ENCODE peak calls at places on chromosome 3, in seven cellular contexts. One of them, this sample, is unnamed.

GRCh38 chr3:29525254-29525881 is 244.5 kb downstream of the RBMS3 start:
- DNase-seq in colonic mucosa: peak; percentile 21
- DNase-seq in Panc1: no peak
- DNase-seq in esophagus muscularis mucosa: no peak
- DNase-seq in cardiac muscle cell: no peak
- DNase-seq in GM13977: no peak
- DNase-seq in omental fat pad: no peak
- DNase-seq in this sample: no peak

GRCh38 chr3:176974303-176974702 is 223.0 kb downstream of the TBL1XR1 start:
- DNase-seq in colonic mucosa: no peak
- DNase-seq in cardiac muscle cell: no peak
- DNase-seq in esophagus muscularis mucosa: no peak
- DNase-seq in GM13977: no peak
- DNase-seq in Panc1: no peak
- DNase-seq in omental fat pad: no peak
- DNase-seq in this sample: no peak

GRCh38 chr3:109532257-109533216 is 195.2 kb upstream of the DPPA4 start:
- DNase-seq in cardiac muscle cell: peak; percentile 61
- DNase-seq in omental fat pad: no peak
- DNase-seq in Panc1: no peak
- DNase-seq in esophagus muscularis mucosa: no peak
- DNase-seq in GM13977: no peak
- DNase-seq in colonic mucosa: peak; percentile 41
- DNase-seq in this sample: no peak

GRCh38 chr3:71360694-71361093 is 222.8 kb downstream of the FOXP1 start:
- DNase-seq in GM13977: no peak
- DNase-seq in cardiac muscle cell: no peak
- DNase-seq in colonic mucosa: no peak
- DNase-seq in Panc1: no peak
- DNase-seq in esophagus muscularis mucosa: no peak
- DNase-seq in omental fat pad: no peak
- DNase-seq in this sample: no peak

GRCh38 chr3:57130426-57131209 is 34.5 kb downstream of the IL17RD start:
- DNase-seq in Panc1: no peak
- DNase-seq in omental fat pad: no peak
- DNase-seq in esophagus muscularis mucosa: no peak
- DNase-seq in GM13977: no peak
- DNase-seq in colonic mucosa: no peak
- DNase-seq in cardiac muscle cell: peak; percentile 59
- DNase-seq in this sample: no peak

GRCh38 chr3:133667118-133667517 is 5.4 kb upstream of the TOPBP1 start:
- DNase-seq in Panc1: no peak
- DNase-seq in GM13977: no peak
- DNase-seq in omental fat pad: no peak
- DNase-seq in colonic mucosa: no peak
- DNase-seq in cardiac muscle cell: no peak
- DNase-seq in esophagus muscularis mucosa: no peak
- DNase-seq in this sample: no peak

GRCh38 chr3:109081746-109082510 is 36.0 kb downstream of the MORC1 start:
- DNase-seq in cardiac muscle cell: peak; percentile 67
- DNase-seq in omental fat pad: no peak
- DNase-seq in colonic mucosa: peak; percentile 28
- DNase-seq in esophagus muscularis mucosa: no peak
- DNase-seq in Panc1: peak; percentile 38
- DNase-seq in GM13977: peak; percentile 41
- DNase-seq in this sample: no peak

GRCh38 chr3:14335774-14336413 is 66.5 kb upstream of the SLC6A6 start:
- DNase-seq in esophagus muscularis mucosa: no peak
- DNase-seq in omental fat pad: no peak
- DNase-seq in colonic mucosa: no peak
- DNase-seq in GM13977: no peak
- DNase-seq in Panc1: no peak
- DNase-seq in cardiac muscle cell: no peak
- DNase-seq in this sample: no peak

GRCh38 chr3:128242818-128243601 is 89.7 kb downstream of the EEFSEC start:
- DNase-seq in Panc1: no peak
- DNase-seq in colonic mucosa: no peak
- DNase-seq in GM13977: no peak
- DNase-seq in esophagus muscularis mucosa: no peak
- DNase-seq in cardiac muscle cell: no peak
- DNase-seq in omental fat pad: no peak
- DNase-seq in this sample: no peak

GRCh38 chr3:48684480-48685143 is 1.1 kb downstream of the NCKIPSD start:
- DNase-seq in Panc1: no peak
- DNase-seq in esophagus muscularis mucosa: no peak
- DNase-seq in colonic mucosa: no peak
- DNase-seq in GM13977: peak; percentile 57
- DNase-seq in omental fat pad: no peak
- DNase-seq in cardiac muscle cell: no peak
- DNase-seq in this sample: no peak

GRCh38 chr3:178551916-178552321 is 15.7 kb downstream of the KCNMB2 start:
- DNase-seq in GM13977: no peak
- DNase-seq in esophagus muscularis mucosa: no peak
- DNase-seq in colonic mucosa: no peak
- DNase-seq in cardiac muscle cell: no peak
- DNase-seq in omental fat pad: peak; percentile 36
- DNase-seq in Panc1: no peak
- DNase-seq in this sample: no peak

GRCh38 chr3:88000853-88001252 is 58.0 kb downstream of the CGGBP1 start:
- DNase-seq in Panc1: no peak
- DNase-seq in colonic mucosa: no peak
- DNase-seq in cardiac muscle cell: peak; percentile 38
- DNase-seq in GM13977: no peak
- DNase-seq in esophagus muscularis mucosa: no peak
- DNase-seq in omental fat pad: no peak
- DNase-seq in this sample: no peak

GRCh38 chr3:170493712-170494182 is 75.1 kb downstream of the CLDN11 start:
- DNase-seq in omental fat pad: no peak
- DNase-seq in GM13977: no peak
- DNase-seq in cardiac muscle cell: no peak
- DNase-seq in esophagus muscularis mucosa: no peak
- DNase-seq in colonic mucosa: no peak
- DNase-seq in Panc1: no peak
- DNase-seq in this sample: no peak

GRCh38 chr3:101383156-101383575 is 62.8 kb upstream of the IMPG2 start:
- DNase-seq in esophagus muscularis mucosa: no peak
- DNase-seq in GM13977: no peak
- DNase-seq in colonic mucosa: no peak
- DNase-seq in Panc1: no peak
- DNase-seq in omental fat pad: no peak
- DNase-seq in cardiac muscle cell: peak; percentile 22
- DNase-seq in this sample: no peak

GRCh38 chr3:96209703-96210102 is 604.7 kb upstream of the EPHA6 start:
- DNase-seq in esophagus muscularis mucosa: no peak
- DNase-seq in cardiac muscle cell: no peak
- DNase-seq in GM13977: no peak
- DNase-seq in Panc1: no peak
- DNase-seq in colonic mucosa: no peak
- DNase-seq in omental fat pad: no peak
- DNase-seq in this sample: peak; percentile 5

GRCh38 chr3:170528731-170529130 is 57.1 kb downstream of the SLC7A14 start:
- DNase-seq in colonic mucosa: no peak
- DNase-seq in esophagus muscularis mucosa: no peak
- DNase-seq in GM13977: no peak
- DNase-seq in cardiac muscle cell: no peak
- DNase-seq in Panc1: no peak
- DNase-seq in omental fat pad: no peak
- DNase-seq in this sample: no peak

GRCh38 chr3:169657351-169658124 is 6.0 kb downstream of the MECOM start:
- DNase-seq in GM13977: peak; percentile 9
- DNase-seq in esophagus muscularis mucosa: no peak
- DNase-seq in Panc1: no peak
- DNase-seq in colonic mucosa: no peak
- DNase-seq in omental fat pad: no peak
- DNase-seq in cardiac muscle cell: peak; percentile 38
- DNase-seq in this sample: no peak

GRCh38 chr3:147616998-147617619 is 207.9 kb downstream of the ZIC1 start:
- DNase-seq in Panc1: no peak
- DNase-seq in omental fat pad: no peak
- DNase-seq in colonic mucosa: no peak
- DNase-seq in esophagus muscularis mucosa: no peak
- DNase-seq in GM13977: no peak
- DNase-seq in cardiac muscle cell: peak; percentile 70
- DNase-seq in this sample: no peak

GRCh38 chr3:157533298-157533870 is 30.2 kb upstream of the VEPH1 start:
- DNase-seq in esophagus muscularis mucosa: no peak
- DNase-seq in colonic mucosa: no peak
- DNase-seq in omental fat pad: no peak
- DNase-seq in GM13977: no peak
- DNase-seq in Panc1: no peak
- DNase-seq in cardiac muscle cell: no peak
- DNase-seq in this sample: no peak

GRCh38 chr3:151856106-151856505 is 17.3 kb upstream of the SUCNR1 start:
- DNase-seq in Panc1: no peak
- DNase-seq in esophagus muscularis mucosa: no peak
- DNase-seq in colonic mucosa: no peak
- DNase-seq in omental fat pad: no peak
- DNase-seq in GM13977: no peak
- DNase-seq in cardiac muscle cell: no peak
- DNase-seq in this sample: no peak

GRCh38 chr3:184619348-184619747 is 57.8 kb downstream of the EPHB3 start:
- DNase-seq in colonic mucosa: no peak
- DNase-seq in esophagus muscularis mucosa: no peak
- DNase-seq in cardiac muscle cell: no peak
- DNase-seq in GM13977: no peak
- DNase-seq in Panc1: no peak
- DNase-seq in omental fat pad: no peak
- DNase-seq in this sample: no peak

GRCh38 chr3:81419196-81419595 is 342.2 kb downstream of the GBE1 start:
- DNase-seq in esophagus muscularis mucosa: no peak
- DNase-seq in cardiac muscle cell: no peak
- DNase-seq in omental fat pad: no peak
- DNase-seq in GM13977: peak; percentile 19
- DNase-seq in Panc1: no peak
- DNase-seq in colonic mucosa: no peak
- DNase-seq in this sample: no peak

GRCh38 chr3:25557641-25558040 is 107.1 kb downstream of the TOP2B start:
- DNase-seq in Panc1: no peak
- DNase-seq in colonic mucosa: no peak
- DNase-seq in cardiac muscle cell: no peak
- DNase-seq in GM13977: no peak
- DNase-seq in esophagus muscularis mucosa: no peak
- DNase-seq in omental fat pad: no peak
- DNase-seq in this sample: no peak

GRCh38 chr3:25558106-25558505 is 106.6 kb downstream of the TOP2B start:
- DNase-seq in cardiac muscle cell: no peak
- DNase-seq in esophagus muscularis mucosa: no peak
- DNase-seq in Panc1: no peak
- DNase-seq in omental fat pad: no peak
- DNase-seq in colonic mucosa: no peak
- DNase-seq in GM13977: no peak
- DNase-seq in this sample: no peak

GRCh38 chr3:25555695-25556094 is 109.0 kb downstream of the TOP2B start:
- DNase-seq in esophagus muscularis mucosa: no peak
- DNase-seq in omental fat pad: no peak
- DNase-seq in GM13977: no peak
- DNase-seq in Panc1: no peak
- DNase-seq in colonic mucosa: no peak
- DNase-seq in cardiac muscle cell: no peak
- DNase-seq in this sample: no peak

GRCh38 chr3:25556504-25556903 is 108.2 kb downstream of the TOP2B start:
- DNase-seq in esophagus muscularis mucosa: no peak
- DNase-seq in GM13977: no peak
- DNase-seq in cardiac muscle cell: no peak
- DNase-seq in Panc1: no peak
- DNase-seq in colonic mucosa: no peak
- DNase-seq in omental fat pad: no peak
- DNase-seq in this sample: no peak

GRCh38 chr3:25558796-25559195 is 105.9 kb downstream of the TOP2B start:
- DNase-seq in colonic mucosa: no peak
- DNase-seq in cardiac muscle cell: no peak
- DNase-seq in omental fat pad: no peak
- DNase-seq in Panc1: no peak
- DNase-seq in GM13977: no peak
- DNase-seq in esophagus muscularis mucosa: no peak
- DNase-seq in this sample: no peak
- TF ChIP-seq CTCF in colonic mucosa: no peak
- TF ChIP-seq CTCF in cardiac muscle cell: no peak
- TF ChIP-seq CTCF in omental fat pad: no peak
- TF ChIP-seq CTCF in Panc1: no peak
- TF ChIP-seq CTCF in GM13977: no peak
- TF ChIP-seq CTCF in esophagus muscularis mucosa: no peak
- TF ChIP-seq CTCF in this sample: no peak

GRCh38 chr3:43879166-43879565 is 188.4 kb downstream of the ABHD5 start:
- DNase-seq in colonic mucosa: no peak
- DNase-seq in Panc1: no peak
- DNase-seq in cardiac muscle cell: peak; percentile 57
- DNase-seq in omental fat pad: no peak
- DNase-seq in GM13977: peak; percentile 63
- DNase-seq in esophagus muscularis mucosa: no peak
- DNase-seq in this sample: no peak
- TF ChIP-seq CTCF in colonic mucosa: no peak
- TF ChIP-seq CTCF in Panc1: no peak
- TF ChIP-seq CTCF in cardiac muscle cell: peak; percentile 37
- TF ChIP-seq CTCF in omental fat pad: no peak
- TF ChIP-seq CTCF in GM13977: peak; percentile 64
- TF ChIP-seq CTCF in esophagus muscularis mucosa: no peak
- TF ChIP-seq CTCF in this sample: peak; percentile 38

GRCh38 chr3:187276397-187277128 is 15.0 kb downstream of the MASP1 start:
- DNase-seq in Panc1: no peak
- DNase-seq in colonic mucosa: no peak
- DNase-seq in omental fat pad: no peak
- DNase-seq in esophagus muscularis mucosa: no peak
- DNase-seq in cardiac muscle cell: no peak
- DNase-seq in GM13977: no peak
- DNase-seq in this sample: no peak
- TF ChIP-seq CTCF in Panc1: no peak
- TF ChIP-seq CTCF in colonic mucosa: no peak
- TF ChIP-seq CTCF in omental fat pad: no peak
- TF ChIP-seq CTCF in esophagus muscularis mucosa: no peak
- TF ChIP-seq CTCF in cardiac muscle cell: no peak
- TF ChIP-seq CTCF in GM13977: no peak
- TF ChIP-seq CTCF in this sample: no peak

DNA sequence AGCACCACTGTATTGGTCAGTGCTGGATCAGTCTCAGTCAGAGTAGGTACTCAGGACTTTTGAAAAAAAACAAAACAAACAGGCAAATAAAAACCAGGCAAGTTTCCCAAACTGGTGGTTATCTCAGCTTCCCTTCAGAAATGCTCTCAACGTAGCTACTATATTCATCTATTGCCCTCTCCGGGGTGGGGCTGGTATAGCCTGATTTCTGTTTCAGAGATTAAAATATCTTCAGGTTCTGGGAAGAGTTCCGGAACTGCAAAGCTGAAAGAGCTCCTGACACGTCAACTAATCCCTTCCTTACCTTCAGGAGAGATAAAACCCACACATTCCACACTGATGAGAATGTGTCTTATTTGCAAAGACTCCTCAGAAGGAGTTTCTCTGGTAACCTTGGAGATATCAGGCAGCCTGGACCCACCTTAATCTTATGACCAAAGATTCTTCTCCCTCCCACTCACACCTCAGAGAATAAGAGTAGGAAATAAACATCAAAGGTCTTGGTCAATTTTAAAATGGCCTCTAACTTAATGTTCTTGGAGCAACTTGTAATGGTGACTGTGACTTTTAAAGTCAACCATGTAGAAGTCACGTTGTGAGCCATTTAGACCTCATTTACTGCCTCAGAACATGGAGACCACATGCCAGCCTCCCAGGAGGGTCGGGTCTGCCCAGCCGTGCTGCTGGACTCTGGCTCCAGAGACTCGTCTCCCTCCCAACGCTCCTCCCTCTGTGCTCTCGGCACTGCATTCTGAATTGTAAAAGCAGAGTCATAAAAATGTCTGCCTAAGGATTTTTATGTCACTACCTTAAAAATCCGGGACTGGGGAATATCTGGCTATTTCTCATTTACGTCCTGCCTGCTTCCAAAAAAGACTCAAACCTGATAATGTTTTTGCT is 53.8 kb downstream of the CDCP1 start:
- DNase-seq in Panc1: no peak
- DNase-seq in GM13977: no peak
- DNase-seq in esophagus muscularis mucosa: no peak
- DNase-seq in cardiac muscle cell: no peak
- DNase-seq in colonic mucosa: peak; percentile 77
- DNase-seq in omental fat pad: no peak
- DNase-seq in this sample: peak; percentile 81
- TF ChIP-seq CTCF in Panc1: no peak
- TF ChIP-seq CTCF in GM13977: no peak
- TF ChIP-seq CTCF in esophagus muscularis mucosa: no peak
- TF ChIP-seq CTCF in cardiac muscle cell: no peak
- TF ChIP-seq CTCF in colonic mucosa: no peak
- TF ChIP-seq CTCF in omental fat pad: no peak
- TF ChIP-seq CTCF in this sample: no peak

This sample was measured in keratinocyte.